ENCODE peak calls at places on chromosomes 1 and 21, in five cellular contexts. D is psoas muscle, T is A549, E is lung microvascular endothelial cell, J is HTR-8/SVneo. F is an unnamed sample.

GRCh38 chr1:209831615-209832014 is 3.8 kb downstream of the UTP25 start:
- DNase-seq in D (no peak), T (no peak), J (no peak), E (no peak), F (no peak)

GRCh38 chr1:155978325-155978972 is at the start of gene ARHGEF2:
- DNase-seq in E (no peak), D (peak; percentile 85), J (peak; percentile 75), T (peak; percentile 80), F (peak; percentile 75)

GRCh38 chr1:15507278-15507677 is 16.7 kb downstream of the CASP9 start:
- DNase-seq in D (no peak), J (no peak), E (no peak), T (no peak), F (no peak)

GRCh38 chr1:204093756-204094155 is 20.8 kb downstream of the SOX13 start:
- DNase-seq in E (peak; percentile 76), J (no peak), D (no peak), T (no peak), F (no peak)

GRCh38 chr21:44574457-44575306 is 1.2 kb downstream of the KRTAP10-4 start:
- DNase-seq in J (no peak), D (no peak), T (no peak), E (no peak), F (peak; percentile 32)

GRCh38 chr1:202852163-202852904 is 36.6 kb downstream of the RABIF start:
- DNase-seq in J (peak; percentile 74), E (peak; percentile 54), T (peak; percentile 85), D (no peak), F (peak; percentile 71)

GRCh38 chr1:172154571-172154970 is 265.9 kb upstream of the C1orf105 start:
- DNase-seq in T (peak; percentile 28), J (peak; percentile 34), D (no peak), E (peak; percentile 74), F (no peak)

GRCh38 chr1:228289996-228290881 is 82.4 kb downstream of the OBSCN start:
- DNase-seq in J (no peak), T (no peak), D (peak; percentile 10), E (no peak), F (no peak)

GRCh38 chr1:186033744-186034345 is 299.7 kb downstream of the HMCN1 start:
- DNase-seq in T (no peak), D (no peak), E (peak; percentile 4), J (no peak), F (no peak)

GRCh38 chr1:175810305-175810704 is 66.9 kb upstream of the TNR start:
- DNase-seq in E (no peak), D (no peak), T (no peak), J (no peak), F (no peak)

GRCh38 chr1:2547210-2548067 is 8.7 kb upstream of the TNFRSF14 start:
- DNase-seq in J (no peak), E (peak; percentile 23), T (no peak), D (no peak), F (no peak)

GRCh38 chr1:240498335-240498734 is 113.6 kb downstream of the GREM2 start:
- DNase-seq in J (no peak), D (no peak), E (no peak), T (no peak), F (no peak)

GRCh38 chr1:184881941-184882648 is 92.2 kb downstream of the NIBAN1 start:
- DNase-seq in T (no peak), J (no peak), D (no peak), E (no peak), F (no peak)

GRCh38 chr1:33140153-33141149 is 41.4 kb downstream of the TRIM62 start:
- DNase-seq in E (no peak), J (no peak), D (no peak), T (no peak), F (no peak)

GRCh38 chr1:115565353-115565752 is 76.4 kb upstream of the VANGL1 start:
- DNase-seq in D (no peak), J (no peak), T (no peak), E (no peak), F (no peak)

GRCh38 chr21:44366586-44367211 is 13.3 kb downstream of the TRPM2 start:
- DNase-seq in T (no peak), E (no peak), D (no peak), J (no peak), F (peak; percentile 30)

GRCh38 chr1:80218112-80218511 is 1211.6 kb upstream of the ADGRL4 start:
- DNase-seq in T (peak; percentile 45), D (no peak), E (peak; percentile 49), J (peak; percentile 3), F (no peak)

GRCh38 chr1:224080082-224080774 is 33.7 kb upstream of the FBXO28 start:
- DNase-seq in E (peak; percentile 53), J (no peak), T (no peak), D (no peak), F (no peak)

GRCh38 chr1:192632641-192633532 is 3.1 kb upstream of the RGS13 start:
- DNase-seq in J (no peak), T (no peak), D (no peak), E (no peak), F (no peak)

GRCh38 chr1:101122452-101123166 is 97.0 kb upstream of the DPH5 start:
- DNase-seq in J (no peak), E (no peak), T (no peak), D (no peak), F (no peak)

GRCh38 chr1:154324241-154324640 is 1.1 kb upstream of the ATP8B2 start:
- DNase-seq in E (no peak), D (no peak), T (no peak), J (no peak), F (no peak)

GRCh38 chr21:45340515-45340914 is 52.8 kb upstream of the POFUT2 start:
- DNase-seq in D (no peak), E (no peak), J (no peak), T (no peak), F (no peak)

GRCh38 chr1:112298558-112298957 is 97.5 kb upstream of the CTTNBP2NL start:
- DNase-seq in J (peak; percentile 20), T (peak; percentile 41), E (peak; percentile 67), D (peak; percentile 27), F (peak; percentile 36)

GRCh38 chr1:112507896-112508241 is 896 bp upstream of the WNT2B start:
- DNase-seq in J (no peak), E (no peak), D (no peak), T (no peak), F (no peak)

GRCh38 chr1:183303901-183304300 is 114.3 kb downstream of the NMNAT2 start:
- DNase-seq in D (no peak), E (no peak), T (no peak), J (no peak), F (no peak)

GRCh38 chr1:40204855-40205254 is 42.9 kb upstream of the TMCO2 start:
- DNase-seq in D (no peak), T (no peak), E (no peak), J (no peak), F (no peak)

GRCh38 chr1:214019499-214019898 is 31.7 kb downstream of the PROX1 start:
- DNase-seq in T (no peak), E (no peak), J (no peak), D (no peak), F (no peak)

GRCh38 chr1:185720633-185721272 is 13.4 kb upstream of the HMCN1 start:
- DNase-seq in D (no peak), J (no peak), T (peak; percentile 46), E (peak; percentile 82), F (no peak)